ENCODE peak calls at places on chromosomes 16 and 17, in seven cellular contexts. F is transverse colon, Z is pancreas, P is breast epithelium, A is body of pancreas, J is tibial nerve, G is PC-3. C is an unnamed sample.

GRCh38 chr16:67666032-67666537 is 465 bp downstream of the ENKD1 start:
- DNase-seq in F (peak; percentile 46), A (peak; percentile 70), G (no peak), J (no peak), Z (peak; percentile 84), P (no peak), C (peak; percentile 71)

GRCh38 chr16:88815901-88816589 is 4.3 kb upstream of the APRT start:
- DNase-seq in G (peak; percentile 58), J (no peak), Z (peak; percentile 81), A (peak; percentile 60), F (peak; percentile 61), P (no peak), C (no peak)

GRCh38 chr17:11589706-11590105 is 8.6 kb upstream of the DNAH9 start:
- DNase-seq in F (no peak), P (no peak), G (no peak), A (peak; percentile 70), Z (no peak), J (no peak), C (no peak)

GRCh38 chr16:11824362-11824761 is 27.0 kb downstream of the RSL1D1 start:
- DNase-seq in P (no peak), G (no peak), J (no peak), F (peak; percentile 41), Z (peak; percentile 35), A (peak; percentile 55), C (peak; percentile 79)

GRCh38 chr17:63524051-63524450 is 893 bp downstream of the KCNH6 start:
- DNase-seq in Z (no peak), P (no peak), A (no peak), G (no peak), F (no peak), J (no peak), C (no peak)

GRCh38 chr16:25052530-25052929 is 37.4 kb upstream of the ARHGAP17 start:
- DNase-seq in G (no peak), F (no peak), Z (no peak), P (no peak), J (no peak), A (peak; percentile 47), C (no peak)

GRCh38 chr17:80119839-80120238 is 18.5 kb downstream of the GAA start:
- DNase-seq in G (no peak), P (no peak), J (no peak), Z (no peak), F (no peak), A (no peak), C (no peak)

GRCh38 chr17:9064311-9064834 is 43.1 kb downstream of the NTN1 start:
- DNase-seq in P (no peak), A (no peak), G (no peak), F (no peak), J (no peak), Z (no peak), C (no peak)

GRCh38 chr16:23134274-23134673 is 15.0 kb downstream of the USP31 start:
- DNase-seq in P (no peak), F (peak; percentile 31), Z (no peak), G (no peak), J (no peak), A (no peak), C (no peak)

GRCh38 chr17:228223-228615 is 46.8 kb upstream of the DOC2B start:
- DNase-seq in A (peak; percentile 6), F (no peak), J (no peak), Z (peak; percentile 35), P (no peak), G (no peak), C (no peak)

GRCh38 chr16:30472328-30472942 is at the start of gene ITGAL:
- DNase-seq in P (peak; percentile 24), J (no peak), G (no peak), Z (no peak), A (no peak), F (peak; percentile 72), C (peak; percentile 84)

GRCh38 chr17:78358538-78359215 is 1.2 kb downstream of the SOCS3 start:
- DNase-seq in J (no peak), P (no peak), A (peak; percentile 40), Z (no peak), F (peak; percentile 48), G (no peak), C (peak; percentile 60)

GRCh38 chr16:5736209-5736608 is 638.6 kb upstream of the EEF2KMT start:
- DNase-seq in Z (no peak), A (no peak), P (no peak), G (no peak), F (no peak), J (no peak), C (no peak)

DNA sequence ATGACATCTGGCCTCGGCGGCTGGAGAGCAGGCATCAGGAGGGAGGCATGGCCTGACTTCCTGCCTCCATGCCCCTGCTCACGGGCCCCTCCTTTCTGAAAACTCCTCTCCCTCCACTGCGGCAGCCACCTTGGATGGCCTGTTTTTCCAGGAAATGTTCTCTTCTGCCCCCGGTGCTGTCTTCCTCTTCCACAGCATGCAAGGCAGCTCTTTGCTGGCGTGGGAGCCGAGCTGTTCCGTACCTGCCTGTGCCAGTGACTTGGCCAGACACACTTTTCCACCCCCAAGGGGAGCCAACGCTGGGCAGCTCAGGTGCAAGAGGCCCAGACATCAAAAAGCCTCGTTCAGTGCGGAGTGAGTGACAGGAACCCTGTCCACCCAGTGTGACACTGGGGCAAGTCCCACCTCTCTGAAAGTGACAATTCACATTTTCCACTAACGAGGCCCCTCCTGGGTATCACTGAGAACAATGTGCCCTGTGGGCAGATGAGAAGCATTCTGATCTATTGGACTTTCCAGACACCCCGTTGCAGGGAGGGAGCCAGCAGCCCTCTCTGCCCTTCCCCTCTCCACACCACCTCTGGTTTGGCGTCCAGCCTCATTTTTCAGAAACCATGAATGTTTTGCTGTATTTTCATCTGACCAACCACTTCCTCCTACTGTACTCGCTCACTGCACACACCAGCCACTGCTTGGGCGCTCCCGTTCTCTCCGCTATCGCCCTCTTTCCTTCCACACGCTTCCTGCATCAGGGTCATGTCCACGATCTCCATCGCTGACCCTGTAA is 31.1 kb downstream of the NSMCE1 start:
- DNase-seq in P (peak; percentile 75), G (no peak), Z (no peak), A (no peak), J (no peak), F (no peak), C (peak; percentile 50)
- H3K27ac ChIP-seq in P (peak overlapping the region; percentile 91), G (no peak overlapping the region), Z (no peak overlapping the region), A (peak overlapping the region; percentile 79), J (no peak overlapping the region), F (peak overlapping the region; percentile 77), C (peak overlapping the region; percentile 78)

GRCh38 chr17:28720247-28720996 is 637 bp downstream of the RPL23A start:
- DNase-seq in J (no peak), G (no peak), A (no peak), Z (no peak), F (no peak), P (no peak), C (no peak)

GRCh38 chr17:28717578-28718316 is at the start of gene RAB34:
- DNase-seq in G (peak; percentile 80), P (peak; percentile 76), J (peak; percentile 54), Z (no peak), F (peak; percentile 56), A (peak; percentile 31), C (peak; percentile 86)

GRCh38 chr17:28718990-28719433 is 773 bp upstream of the RPL23A start:
- DNase-seq in A (no peak), P (no peak), G (no peak), F (no peak), J (peak; percentile 21), Z (no peak), C (no peak)

GRCh38 chr17:28716740-28717577 is 709 bp downstream of the RAB34 start:
- DNase-seq in J (no peak), G (peak; percentile 22), P (no peak), F (no peak), A (no peak), Z (no peak), C (peak; percentile 67)

GRCh38 chr17:28718317-28718672 is 627 bp upstream of the RAB34 start:
- DNase-seq in F (no peak), P (no peak), G (no peak), A (no peak), J (no peak), Z (no peak), C (no peak)
- H3K4me1 ChIP-seq in F (peaks cover 30% of the 10 kb centered on the region), P (no peaks in the 10 kb centered on the region), G (peaks cover 32% of the 10 kb centered on the region), A (peaks cover 30% of the 10 kb centered on the region), J (peaks cover 37% of the 10 kb centered on the region), Z (peaks cover 18% of the 10 kb centered on the region), C (peaks cover 60% of the 10 kb centered on the region)

DNA sequence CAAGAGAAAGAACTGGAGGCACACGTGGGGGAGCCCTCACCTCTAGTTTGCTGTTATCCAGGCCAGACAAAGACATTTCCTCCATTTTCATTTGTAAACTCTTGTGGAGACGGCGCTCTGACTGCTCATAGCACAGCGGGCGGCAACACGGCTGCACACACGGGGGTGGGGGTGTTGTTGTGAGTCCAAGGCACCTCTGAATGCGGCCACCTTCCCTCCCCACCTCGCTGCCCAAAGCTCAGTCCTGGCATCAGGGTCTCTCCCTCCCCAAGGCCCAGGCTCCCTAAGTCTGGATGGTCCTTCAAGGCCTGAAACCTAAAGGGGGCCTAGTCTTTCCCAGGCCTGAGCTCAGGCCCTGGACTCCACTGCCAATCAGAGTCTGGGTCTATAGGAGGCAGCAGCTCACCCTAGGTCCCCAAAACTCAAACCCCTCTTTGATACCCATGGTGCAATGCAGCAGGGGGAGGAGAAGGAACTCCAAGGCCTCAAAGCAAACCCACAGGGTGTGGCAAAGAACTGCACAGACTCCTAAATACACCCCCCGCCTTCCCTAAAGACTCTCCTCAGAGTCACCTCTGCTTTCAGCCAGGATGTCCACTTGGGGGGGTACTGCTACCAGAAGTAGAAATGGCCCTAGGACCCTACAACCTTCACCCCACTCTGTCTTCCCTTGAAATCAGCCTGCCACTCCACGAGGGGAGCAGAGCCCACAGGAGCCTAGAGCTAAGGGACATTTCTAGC is 1.5 kb downstream of the ATXN7L3 start:
- DNase-seq in A (no peak), P (no peak), J (no peak), Z (no peak), F (peak; percentile 49), G (peak; percentile 64), C (no peak)
- TF ChIP-seq CTCF in A (no peak), P (no peak), J (no peak), Z (no peak), F (no peak), G (peak; percentile 48), C (no peak)

GRCh38 chr17:27568811-27569210 is 62.2 kb upstream of the LGALS9 start:
- DNase-seq in J (no peak), A (no peak), F (no peak), G (no peak), Z (no peak), P (no peak), C (no peak)

GRCh38 chr17:27570578-27570914 is 60.4 kb upstream of the LGALS9 start:
- DNase-seq in P (no peak), Z (no peak), J (no peak), G (no peak), A (no peak), F (no peak), C (no peak)

GRCh38 chr17:27568216-27568615 is 62.8 kb upstream of the LGALS9 start:
- DNase-seq in A (no peak), F (no peak), Z (no peak), G (no peak), J (no peak), P (no peak), C (no peak)

GRCh38 chr17:27569884-27570577 is 61.0 kb upstream of the LGALS9 start:
- DNase-seq in A (peak; percentile 45), J (no peak), G (no peak), P (no peak), F (peak; percentile 23), Z (no peak), C (no peak)

GRCh38 chr17:27569257-27569722 is 61.7 kb upstream of the LGALS9 start:
- DNase-seq in G (peak; percentile 31), P (no peak), F (no peak), J (no peak), A (peak; percentile 60), Z (no peak), C (peak; percentile 63)
- H3K27ac ChIP-seq in G (no peak overlapping the region), P (no peak overlapping the region), F (no peak overlapping the region), J (peak overlapping the region; percentile 54), A (peak overlapping the region; percentile 49), Z (no peak overlapping the region), C (no peak overlapping the region)

GRCh38 chr17:44499722-44500121 is 3.5 kb downstream of the GPATCH8 start:
- DNase-seq in J (no peak), Z (no peak), F (no peak), P (no peak), A (no peak), G (no peak), C (no peak)
- H3K4me1 ChIP-seq in J (peaks cover 25% of the 10 kb centered on the region), Z (no peaks in the 10 kb centered on the region), F (peaks cover 4% of the 10 kb centered on the region), P (no peaks in the 10 kb centered on the region), A (peaks cover 41% of the 10 kb centered on the region), G (peaks cover 29% of the 10 kb centered on the region), C (peaks cover 45% of the 10 kb centered on the region)

C was measured in lower lobe of right lung.